ENCODE peak calls at places on chromosomes 11 and 22, in nine cellular contexts. J is right lobe of liver; U is PC-3; F is pancreas; W is tibial nerve; I is lower lobe of right lung; D is AG04450; B is CD8-positive, alpha-beta memory T cell; H is A549. E is an unnamed sample.

GRCh38 chr11:46272816-46273427 is 4.5 kb upstream of the CREB3L1 start:
- DNase-seq in I (peak), D (no peak), H (no peak), W (peak), F (peak), J (no peak), B (no peak), U (peak), E (peak)

GRCh38 chr11:115180272-115180671 is 323.9 kb downstream of the CADM1 start:
- DNase-seq in I (no peak), F (no peak), J (no peak), W (no peak), H (no peak), B (no peak), D (no peak), U (no peak), E (no peak)

GRCh38 chr11:19094859-19095258 is 22.1 kb upstream of the ZDHHC13 start:
- DNase-seq in H (no peak), B (no peak), I (no peak), U (no peak), D (no peak), F (no peak), W (no peak), J (no peak), E (no peak)

GRCh38 chr11:17528181-17528691 is 16.0 kb downstream of the USH1C start:
- DNase-seq in F (peak), J (peak), H (peak), U (peak), D (no peak), I (no peak), B (peak), W (peak), E (no peak)

GRCh38 chr11:134068829-134069425 is at the start of gene JAM3:
- DNase-seq in H (peak), J (peak), I (peak), D (peak), U (peak), B (peak), W (peak), F (peak), E (peak)

GRCh38 chr11:17597770-17598169 is 50.7 kb downstream of the OTOG start:
- DNase-seq in W (peak), I (no peak), B (no peak), H (no peak), J (peak), D (no peak), U (no peak), F (peak), E (peak)

GRCh38 chr22:49632199-49633009 is 195.3 kb downstream of the BRD1 start:
- DNase-seq in W (no peak), F (peak), B (no peak), H (peak), J (peak), I (peak), U (peak), D (no peak), E (no peak)

GRCh38 chr11:63914896-63915681 is 1.9 kb downstream of the RCOR2 start:
- DNase-seq in W (no peak), J (no peak), B (no peak), H (no peak), D (no peak), F (no peak), U (no peak), I (no peak), E (no peak)

GRCh38 chr11:126284829-126285228 is 1.9 kb downstream of the TIRAP start:
- DNase-seq in H (peak), B (peak), F (peak), W (no peak), U (peak), I (no peak), J (no peak), D (peak), E (peak)

GRCh38 chr22:49026476-49027121 is 801.1 kb downstream of the BRD1 start:
- DNase-seq in J (no peak), W (no peak), B (no peak), H (peak), I (peak), F (no peak), U (no peak), D (no peak), E (peak)

GRCh38 chr11:70415642-70416395 is 17.5 kb downstream of the CTTN start:
- DNase-seq in H (no peak), D (no peak), J (no peak), B (no peak), U (no peak), F (no peak), I (no peak), W (no peak), E (no peak)

GRCh38 chr11:20283475-20283874 is 80.0 kb upstream of the HTATIP2 start:
- DNase-seq in H (no peak), I (no peak), W (no peak), B (no peak), D (no peak), J (no peak), F (no peak), U (no peak), E (no peak)

GRCh38 chr22:20638143-20638870 is 130.9 kb downstream of the MED15 start:
- DNase-seq in W (no peak), H (no peak), F (no peak), I (no peak), D (no peak), U (no peak), B (no peak), J (no peak), E (no peak)

GRCh38 chr22:20808844-20809243 is 34.9 kb downstream of the SERPIND1 start:
- DNase-seq in I (no peak), U (no peak), F (no peak), J (peak), H (no peak), D (no peak), B (no peak), W (no peak), E (no peak)

GRCh38 chr11:8707541-8708270 is 25.1 kb downstream of the RPL27A start:
- DNase-seq in B (no peak), U (no peak), D (no peak), F (peak), J (no peak), H (no peak), W (peak), I (no peak), E (peak)

GRCh38 chr22:30227438-30228228 is 18.9 kb downstream of the LIF start:
- DNase-seq in H (no peak), B (no peak), F (no peak), U (no peak), W (no peak), D (no peak), I (no peak), J (no peak), E (no peak)

GRCh38 chr22:29717789-29718188 is 2.0 kb upstream of the CABP7 start:
- DNase-seq in H (no peak), W (no peak), U (no peak), B (no peak), D (no peak), I (no peak), F (no peak), J (no peak), E (no peak)

GRCh38 chr11:93570759-93571413 is 27.7 kb upstream of the SMCO4 start:
- DNase-seq in W (no peak), H (peak), B (no peak), J (peak), I (no peak), F (peak), D (no peak), U (peak), E (no peak)

GRCh38 chr22:26887456-26887855 is 230.1 kb downstream of the MIAT start:
- DNase-seq in B (no peak), D (peak), J (no peak), F (no peak), U (no peak), W (no peak), H (no peak), I (no peak), E (no peak)

GRCh38 chr11:3107608-3108182 is 50.5 kb upstream of the CARS1 start:
- DNase-seq in B (no peak), W (peak), F (no peak), J (no peak), H (no peak), U (no peak), D (no peak), I (peak), E (peak)

GRCh38 chr22:19848298-19849224 is 6.1 kb downstream of the GNB1L start:
- DNase-seq in J (peak), D (no peak), B (no peak), H (peak), I (peak), W (no peak), U (peak), F (peak), E (no peak)

GRCh38 chr11:46322759-46323158 is 24.5 kb upstream of the DGKZ start:
- DNase-seq in U (no peak), B (no peak), H (no peak), I (no peak), F (peak), J (no peak), W (no peak), D (no peak), E (no peak)

GRCh38 chr11:104918113-104918824 is 20.0 kb upstream of the CASP12 start:
- DNase-seq in W (no peak), D (peak), J (no peak), I (no peak), H (no peak), B (no peak), U (peak), F (no peak), E (no peak)

DNA sequence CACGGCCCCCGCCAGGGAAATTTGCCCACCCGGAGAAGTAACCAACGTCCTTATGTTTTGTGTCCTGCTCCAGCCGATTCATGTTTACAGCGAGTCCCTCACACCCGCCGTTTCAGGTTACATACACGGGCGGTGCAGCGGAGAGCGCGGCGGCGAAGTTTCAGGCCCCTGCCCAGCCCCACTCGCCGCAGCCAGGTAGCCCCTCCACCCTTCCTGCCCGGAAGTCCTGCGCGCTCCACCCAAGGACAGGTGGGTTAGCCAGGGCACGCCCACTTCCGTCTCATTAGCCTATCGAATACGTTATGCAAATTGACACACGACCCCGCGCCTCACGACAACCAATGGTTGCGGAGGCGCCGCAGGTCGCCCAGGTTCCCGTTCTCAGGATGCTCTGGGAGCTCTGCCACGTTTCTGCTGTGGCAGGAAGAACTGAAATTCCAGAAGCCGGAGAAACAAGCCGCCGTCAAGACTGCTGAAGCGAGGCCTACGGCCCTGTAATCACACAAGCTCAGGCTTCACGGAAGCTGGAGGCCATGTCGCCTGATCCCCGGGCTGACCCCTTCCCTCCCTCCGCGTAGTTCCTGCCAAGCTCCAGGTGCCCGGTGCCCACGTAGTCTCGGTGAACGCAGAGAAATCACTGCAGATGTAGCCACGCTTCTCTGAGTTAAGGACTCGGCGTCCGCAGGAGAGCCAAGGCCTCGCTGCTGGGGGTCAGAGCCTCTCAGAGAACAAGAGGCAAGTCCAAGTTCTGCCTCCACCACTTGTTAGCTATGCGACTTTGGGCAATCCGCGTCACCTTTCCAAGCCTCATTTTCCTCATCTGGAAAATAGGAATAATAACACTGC is 22.4 kb upstream of the MYH9 start:
- DNase-seq in J (peak), W (no peak), I (peak), F (peak), H (no peak), U (peak), D (no peak), B (peak), E (peak)
- H3K27ac ChIP-seq in J (peak), W (peak), I (peak), F (peak), H (no peak), U (peak), D (no peak), B (no peak), E (peak)

GRCh38 chr22:40759294-40759840 is 59.8 kb downstream of the SLC25A17 start:
- DNase-seq in H (no peak), B (no peak), J (no peak), F (no peak), U (no peak), D (no peak), I (no peak), W (no peak), E (no peak)

GRCh38 chr22:40758390-40758789 is 60.8 kb downstream of the SLC25A17 start:
- DNase-seq in I (no peak), H (no peak), D (no peak), B (no peak), J (no peak), W (no peak), U (peak), F (no peak), E (no peak)

GRCh38 chr22:40753114-40753513 is 66.0 kb downstream of the SLC25A17 start:
- DNase-seq in U (no peak), B (no peak), W (no peak), D (no peak), H (no peak), I (no peak), F (no peak), J (no peak), E (no peak)

GRCh38 chr22:40751250-40751649 is 67.9 kb downstream of the SLC25A17 start:
- DNase-seq in W (no peak), F (no peak), J (no peak), D (no peak), H (no peak), B (no peak), U (no peak), I (no peak), E (no peak)

DNA sequence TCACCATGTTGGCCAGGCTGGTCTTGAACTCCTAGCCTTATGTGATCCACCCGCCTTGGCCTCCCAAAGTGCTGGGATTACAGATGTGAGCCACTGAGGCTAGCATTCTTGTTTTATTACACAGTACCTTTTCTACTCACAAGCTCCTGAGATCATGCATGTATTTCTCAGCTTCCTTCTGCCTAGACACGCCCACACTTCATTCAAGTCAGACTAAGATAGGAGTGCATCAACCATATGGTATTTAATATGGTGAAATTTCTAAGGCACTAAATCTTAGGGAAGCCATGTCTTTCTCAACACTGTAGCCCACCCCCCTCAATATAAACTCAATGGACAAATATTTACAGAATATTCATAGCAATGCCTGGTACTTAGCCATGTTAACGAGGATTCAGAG is 62.1 kb downstream of the SLC25A17 start:
- DNase-seq in F (no peak), W (no peak), H (no peak), U (peak), J (no peak), I (no peak), B (no peak), D (no peak), E (no peak)
- H3K27ac ChIP-seq in F (no peak), W (no peak), H (no peak), U (no peak), J (no peak), I (no peak), B (no peak), D (no peak), E (no peak)

GRCh38 chr22:39233736-39234120 is 11.1 kb downstream of the PDGFB start:
- DNase-seq in D (no peak), I (no peak), H (no peak), U (no peak), F (no peak), W (no peak), J (no peak), B (no peak), E (no peak)

GRCh38 chr22:39232806-39233735 is 11.7 kb downstream of the PDGFB start:
- DNase-seq in F (no peak), I (no peak), J (no peak), W (no peak), U (no peak), B (no peak), H (no peak), D (no peak), E (no peak)

GRCh38 chr22:39234157-39234793 is 10.5 kb downstream of the PDGFB start:
- DNase-seq in J (peak), D (no peak), H (no peak), U (no peak), W (no peak), B (no peak), I (peak), F (no peak), E (no peak)

GRCh38 chr22:39236321-39237275 is 8.2 kb downstream of the PDGFB start:
- DNase-seq in H (no peak), F (no peak), J (no peak), I (peak), W (no peak), B (peak), U (no peak), D (no peak), E (no peak)

DNA sequence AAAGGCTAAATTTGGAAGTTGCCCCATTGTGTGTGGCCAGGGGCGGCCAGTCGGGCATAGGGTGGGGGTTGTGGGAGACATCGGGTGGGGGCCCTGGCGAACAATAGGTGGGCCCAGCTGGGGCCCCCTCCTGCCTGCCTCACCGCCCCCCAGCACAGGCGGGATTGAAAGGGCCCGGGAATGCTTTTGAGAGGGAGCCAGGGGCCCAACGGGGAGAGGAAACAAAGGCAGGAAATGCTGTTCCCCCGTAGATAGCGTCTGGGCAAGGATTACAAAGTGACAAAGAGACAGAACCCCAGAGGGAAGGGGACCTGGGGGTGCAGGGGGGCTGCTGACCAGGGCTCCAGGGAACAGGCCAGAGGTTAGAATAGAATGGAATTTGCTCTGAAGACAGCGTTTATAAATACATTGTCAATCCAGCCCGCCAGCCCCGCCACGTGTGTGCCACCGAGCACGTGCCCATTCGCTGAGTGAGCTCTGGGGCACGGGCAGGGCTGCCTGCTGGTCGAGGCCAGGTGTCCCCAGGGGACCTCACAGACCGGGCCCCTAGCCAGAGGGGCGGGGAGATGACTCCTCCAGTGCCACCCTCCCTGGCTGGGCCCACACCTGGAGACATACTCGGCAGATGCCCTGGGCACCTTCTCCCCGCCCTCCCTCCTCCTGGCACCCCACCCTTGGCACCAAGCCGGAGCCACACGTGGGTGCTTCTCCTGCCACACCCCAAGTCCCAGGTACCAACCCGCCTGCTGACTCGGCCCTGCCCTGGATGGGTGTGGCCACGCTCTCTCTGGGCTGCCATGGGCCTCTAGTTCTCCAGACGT is 9.7 kb downstream of the PDGFB start:
- DNase-seq in H (no peak), F (peak), D (no peak), U (no peak), J (peak), I (peak), W (no peak), B (no peak), E (no peak)
- H3K27ac ChIP-seq in H (no peak), F (no peak), D (no peak), U (no peak), J (no peak), I (peak), W (peak), B (no peak), E (no peak)

GRCh38 chr11:48093795-48094642 is 113.7 kb downstream of the PTPRJ start:
- DNase-seq in J (peak), D (no peak), B (no peak), H (no peak), W (no peak), U (peak), F (peak), I (no peak), E (no peak)
- H3K27ac ChIP-seq in J (peak), D (no peak), B (no peak), H (no peak), W (peak), U (peak), F (peak), I (no peak), E (no peak)

GRCh38 chr11:34633640-34633989 is 12.7 kb downstream of the EHF start:
- DNase-seq in B (no peak), U (no peak), W (no peak), D (no peak), J (no peak), H (no peak), I (no peak), F (no peak), E (no peak)
- H3K27ac ChIP-seq in B (no peak), U (peak), W (no peak), D (no peak), J (no peak), H (peak), I (peak), F (peak), E (no peak)

E was measured in aorta.